ENCODE peak calls at places on chromosomes 6 and 20, in ten cellular contexts. A is GM23338, P is keratinocyte, O is kidney, L is pancreas, U is endothelial cell of umbilical vein, K is left ventricle myocardium inferior, X is OCI-LY7, J is esophagus squamous epithelium, R is fibroblast of lung. S is an unnamed sample.

GRCh38 chr6:26022166-26022510 is 59.5 kb downstream of the TRIM38 start:
- DNase-seq in A (peak; percentile 67), P (no peak), O (no peak), L (peak; percentile 55), U (peak; percentile 90), K (no peak), X (peak; percentile 88), J (no peak), R (peak; percentile 84), S (no peak)

GRCh38 chr6:111445786-111446395 is 37.1 kb downstream of the REV3L start:
- DNase-seq in A (no peak), P (no peak), O (no peak), L (no peak), U (peak; percentile 76), K (no peak), X (no peak), J (no peak), R (no peak), S (no peak)

GRCh38 chr6:83429857-83430605 is 820 bp downstream of the ME1 start:
- DNase-seq in A (peak; percentile 35), P (no peak), O (no peak), L (peak; percentile 20), U (peak; percentile 39), K (no peak), X (no peak), J (no peak), R (peak; percentile 57), S (peak; percentile 79)

GRCh38 chr20:11445891-11446290 is 471.8 kb upstream of the BTBD3 start:
- DNase-seq in A (no peak), P (no peak), O (no peak), L (no peak), U (no peak), K (no peak), X (no peak), J (no peak), R (peak; percentile 57), S (no peak)

GRCh38 chr20:2652724-2653510 is 485 bp downstream of the NOP56 start:
- DNase-seq in A (peak; percentile 37), P (peak; percentile 23), O (no peak), L (no peak), U (no peak), K (peak; percentile 34), X (peak; percentile 88), J (no peak), R (no peak), S (peak; percentile 76)

GRCh38 chr6:89388846-89389245 is 23.2 kb downstream of the RRAGD start:
- DNase-seq in A (no peak), P (no peak), O (no peak), L (no peak), U (no peak), K (no peak), X (no peak), J (no peak), R (no peak), S (no peak)

GRCh38 chr20:48728042-48728837 is 99.6 kb downstream of the PREX1 start:
- DNase-seq in A (no peak), P (no peak), O (peak; percentile 53), L (no peak), U (no peak), K (no peak), X (no peak), J (no peak), R (no peak), S (no peak)

GRCh38 chr6:170371588-170371987 is 65.0 kb downstream of the FAM120B start:
- DNase-seq in A (peak; percentile 68), P (no peak), O (no peak), L (no peak), U (no peak), K (no peak), X (no peak), J (no peak), R (no peak), S (no peak)

GRCh38 chr6:167400482-167401138 is 75.7 kb downstream of the TTLL2 start:
- DNase-seq in A (peak; percentile 0), P (no peak), O (peak; percentile 42), L (no peak), U (no peak), K (no peak), X (no peak), J (no peak), R (no peak), S (no peak)

GRCh38 chr6:125596020-125596419 is 153.4 kb upstream of the HEY2 start:
- DNase-seq in A (no peak), P (no peak), O (no peak), L (no peak), U (no peak), K (no peak), X (no peak), J (no peak), R (no peak), S (no peak)

GRCh38 chr6:111098597-111098996 is 11.3 kb downstream of the SLC16A10 start:
- DNase-seq in A (no peak), P (no peak), O (no peak), L (no peak), U (no peak), K (no peak), X (no peak), J (no peak), R (no peak), S (no peak)

GRCh38 chr20:38013891-38014290 is 19.4 kb downstream of the TTI1 start:
- DNase-seq in A (no peak), P (no peak), O (no peak), L (no peak), U (peak; percentile 35), K (no peak), X (no peak), J (no peak), R (no peak), S (no peak)
- H3K36me3 ChIP-seq in A (peaks cover 44% of the 10 kb centered on the region), P (peaks cover 16% of the 10 kb centered on the region), O (peaks cover 29% of the 10 kb centered on the region), L (no peaks in the 10 kb centered on the region), U (peaks cover 32% of the 10 kb centered on the region), K (peaks cover 65% of the 10 kb centered on the region), X (peaks cover 95% of the 10 kb centered on the region), J (peaks cover 88% of the 10 kb centered on the region), R (peaks cover 9% of the 10 kb centered on the region), S (peaks cover 40% of the 10 kb centered on the region)

GRCh38 chr6:152566040-152566875 is 70.9 kb downstream of the SYNE1 start:
- DNase-seq in A (no peak), P (no peak), O (no peak), L (no peak), U (peak; percentile 14), K (no peak), X (no peak), J (no peak), R (no peak), S (no peak)

GRCh38 chr6:152557502-152557901 is 79.7 kb downstream of the SYNE1 start:
- DNase-seq in A (no peak), P (no peak), O (no peak), L (no peak), U (no peak), K (no peak), X (no peak), J (no peak), R (no peak), S (no peak)

DNA sequence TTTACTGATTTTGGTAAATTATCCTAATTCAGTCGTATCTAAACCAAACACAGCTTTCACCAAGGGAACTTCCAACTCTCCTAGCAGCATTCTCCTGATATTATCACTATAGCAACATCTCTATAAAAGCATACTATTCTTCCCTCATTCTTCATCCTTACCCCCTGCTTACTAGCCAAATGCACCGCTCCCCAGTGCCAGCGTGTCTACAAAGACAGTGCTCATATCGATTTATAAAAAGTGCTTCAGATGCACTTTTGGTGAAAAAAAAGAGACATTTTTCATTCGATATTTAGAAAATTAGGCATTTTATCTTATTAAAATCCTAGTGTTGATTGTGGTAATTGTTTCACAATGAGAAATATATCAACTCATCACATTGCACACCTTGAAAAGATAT is 74.0 kb downstream of the SYNE1 start:
- DNase-seq in A (no peak), P (no peak), O (no peak), L (no peak), U (no peak), K (no peak), X (no peak), J (no peak), R (no peak), S (no peak)
- TF ChIP-seq CTCF in A (no peak), P (no peak), O (no peak), L (no peak), U (no peak), K (no peak), X (no peak), J (no peak), R (no peak), S (no peak)

GRCh38 chr20:34999021-34999451 is 43.4 kb downstream of the MYH7B start:
- DNase-seq in A (no peak), P (no peak), O (no peak), L (no peak), U (no peak), K (no peak), X (no peak), J (no peak), R (no peak), S (peak; percentile 61)

GRCh38 chr20:34999782-35000181 is 44.1 kb downstream of the MYH7B start:
- DNase-seq in A (no peak), P (no peak), O (no peak), L (no peak), U (no peak), K (no peak), X (no peak), J (no peak), R (no peak), S (peak; percentile 88)

GRCh38 chr20:34997774-34998173 is 42.1 kb downstream of the MYH7B start:
- DNase-seq in A (no peak), P (no peak), O (no peak), L (no peak), U (no peak), K (no peak), X (no peak), J (no peak), R (no peak), S (peak; percentile 91)

GRCh38 chr20:34997171-34997570 is 41.5 kb downstream of the MYH7B start:
- DNase-seq in A (peak; percentile 89), P (no peak), O (no peak), L (no peak), U (no peak), K (no peak), X (no peak), J (no peak), R (no peak), S (peak; percentile 78)

DNA sequence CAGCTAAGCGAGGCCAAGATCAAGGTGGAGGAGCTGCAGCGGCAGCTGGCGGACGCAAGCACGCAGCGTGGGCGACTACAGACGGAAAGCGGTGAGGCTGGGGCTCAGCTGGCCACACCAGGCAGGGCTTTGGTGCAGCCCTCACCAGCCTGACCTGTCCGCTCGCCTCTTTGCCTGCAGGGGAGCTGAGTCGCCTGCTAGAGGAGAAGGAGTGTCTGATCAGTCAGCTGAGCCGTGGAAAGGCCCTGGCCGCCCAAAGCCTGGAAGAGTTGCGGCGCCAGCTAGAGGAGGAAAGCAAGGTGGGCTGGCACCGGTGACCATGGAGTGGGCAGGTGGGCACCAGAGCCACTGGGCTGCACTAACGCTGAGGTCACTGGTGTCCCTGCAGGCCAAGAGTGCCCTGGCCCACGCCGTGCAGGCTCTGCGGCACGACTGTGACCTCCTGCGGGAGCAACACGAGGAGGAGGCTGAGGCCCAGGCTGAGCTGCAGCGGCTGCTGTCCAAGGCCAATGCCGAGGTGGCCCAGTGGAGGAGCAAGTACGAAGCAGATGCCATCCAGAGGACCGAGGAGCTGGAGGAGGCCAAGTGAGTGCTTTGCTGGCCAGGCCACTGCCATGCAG is 42.8 kb downstream of the MYH7B start:
- DNase-seq in A (peak; percentile 61), P (no peak), O (no peak), L (no peak), U (no peak), K (no peak), X (no peak), J (no peak), R (no peak), S (peak; percentile 87)
- H3K36me3 ChIP-seq in A (no peaks in the 10 kb centered on the region), P (peaks cover 19% of the 10 kb centered on the region), O (peaks cover 34% of the 10 kb centered on the region), L (no peaks in the 10 kb centered on the region), U (peaks cover 3% of the 10 kb centered on the region), K (peaks cover 100% of the 10 kb centered on the region), X (peaks cover 29% of the 10 kb centered on the region), J (peaks cover 97% of the 10 kb centered on the region), R (peaks cover 31% of the 10 kb centered on the region), S (peaks cover 59% of the 10 kb centered on the region)

GRCh38 chr6:49548613-49549304 is 1.7 kb upstream of the C6orf141 start:
- DNase-seq in A (peak; percentile 52), P (no peak), O (no peak), L (no peak), U (no peak), K (no peak), X (no peak), J (no peak), R (no peak), S (no peak)
- TF ChIP-seq CTCF in A (peak; percentile 68), P (no peak), O (no peak), L (no peak), U (no peak), K (no peak), X (no peak), J (no peak), R (peak; percentile 2), S (no peak)